ENCODE peak calls at places on chromosomes 16 and 17, in seven cellular contexts. One of them, this sample, is unnamed.

GRCh38 chr16:1512174-1512573 is 19.0 kb downstream of the TELO2 start:
- DNase-seq in stomach: no peak
- DNase-seq in transverse colon: no peak
- DNase-seq in A549: no peak
- DNase-seq in ovary: no peak
- DNase-seq in suprapubic skin: no peak
- DNase-seq in tibial nerve: no peak
- DNase-seq in this sample: no peak

GRCh38 chr17:79912552-79913330 is 73.5 kb upstream of the CBX4 start:
- DNase-seq in stomach: no peak
- DNase-seq in transverse colon: no peak
- DNase-seq in A549: no peak
- DNase-seq in ovary: no peak
- DNase-seq in suprapubic skin: no peak
- DNase-seq in tibial nerve: no peak
- DNase-seq in this sample: peak; percentile 36

GRCh38 chr17:63820963-63821561 is 6.2 kb upstream of the PSMC5 start:
- DNase-seq in stomach: no peak
- DNase-seq in transverse colon: no peak
- DNase-seq in A549: no peak
- DNase-seq in ovary: no peak
- DNase-seq in suprapubic skin: no peak
- DNase-seq in tibial nerve: no peak
- DNase-seq in this sample: no peak

GRCh38 chr16:81190667-81191066 is 47.8 kb upstream of the BCO1 start:
- DNase-seq in stomach: no peak
- DNase-seq in transverse colon: no peak
- DNase-seq in A549: peak; percentile 52
- DNase-seq in ovary: no peak
- DNase-seq in suprapubic skin: no peak
- DNase-seq in tibial nerve: no peak
- DNase-seq in this sample: no peak

GRCh38 chr17:72104164-72104862 is 16.5 kb upstream of the SOX9 start:
- DNase-seq in stomach: no peak
- DNase-seq in transverse colon: no peak
- DNase-seq in A549: no peak
- DNase-seq in ovary: no peak
- DNase-seq in suprapubic skin: no peak
- DNase-seq in tibial nerve: no peak
- DNase-seq in this sample: no peak

GRCh38 chr17:56440391-56440790 is 153.1 kb upstream of the NOG start:
- DNase-seq in stomach: no peak
- DNase-seq in transverse colon: no peak
- DNase-seq in A549: peak; percentile 16
- DNase-seq in ovary: no peak
- DNase-seq in suprapubic skin: no peak
- DNase-seq in tibial nerve: no peak
- DNase-seq in this sample: no peak

GRCh38 chr16:22123759-22124490 is 31.6 kb downstream of the VWA3A start:
- DNase-seq in stomach: no peak
- DNase-seq in transverse colon: no peak
- DNase-seq in A549: peak; percentile 15
- DNase-seq in ovary: no peak
- DNase-seq in suprapubic skin: no peak
- DNase-seq in tibial nerve: no peak
- DNase-seq in this sample: no peak

GRCh38 chr16:12201216-12201615 is 224.7 kb downstream of the SNX29 start:
- DNase-seq in stomach: no peak
- DNase-seq in transverse colon: no peak
- DNase-seq in A549: no peak
- DNase-seq in ovary: no peak
- DNase-seq in suprapubic skin: no peak
- DNase-seq in tibial nerve: no peak
- DNase-seq in this sample: no peak

GRCh38 chr16:11456741-11457140 is 111.5 kb downstream of the RMI2 start:
- DNase-seq in stomach: no peak
- DNase-seq in transverse colon: no peak
- DNase-seq in A549: no peak
- DNase-seq in ovary: no peak
- DNase-seq in suprapubic skin: no peak
- DNase-seq in tibial nerve: no peak
- DNase-seq in this sample: no peak

GRCh38 chr17:69949931-69950330 is 125.1 kb upstream of the KCNJ16 start:
- DNase-seq in stomach: no peak
- DNase-seq in transverse colon: no peak
- DNase-seq in A549: no peak
- DNase-seq in ovary: no peak
- DNase-seq in suprapubic skin: no peak
- DNase-seq in tibial nerve: no peak
- DNase-seq in this sample: no peak

GRCh38 chr16:77385481-77385880 is 49.4 kb downstream of the ADAMTS18 start:
- DNase-seq in stomach: no peak
- DNase-seq in transverse colon: no peak
- DNase-seq in A549: no peak
- DNase-seq in ovary: no peak
- DNase-seq in suprapubic skin: no peak
- DNase-seq in tibial nerve: no peak
- DNase-seq in this sample: no peak

DNA sequence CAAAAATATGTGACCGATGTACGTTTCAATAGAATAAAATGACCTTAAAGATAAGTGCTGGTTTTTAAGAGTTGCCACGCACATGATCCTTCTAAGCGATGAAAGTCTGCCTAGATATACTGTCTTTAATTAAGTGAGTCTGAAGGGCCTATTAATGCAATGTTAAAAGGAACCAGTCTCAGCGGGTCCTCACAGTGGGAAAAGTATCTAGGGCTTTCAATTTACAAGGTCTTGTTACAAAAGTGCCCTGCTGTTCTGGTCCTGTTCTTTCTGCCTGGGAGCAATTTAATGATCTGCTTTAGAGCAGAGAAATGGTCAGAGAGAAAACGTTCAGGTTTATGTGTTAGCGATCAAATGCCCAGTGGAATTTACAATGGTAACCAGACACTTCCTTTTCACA is 864.0 kb downstream of the KCNJ2 start:
- DNase-seq in stomach: no peak
- DNase-seq in transverse colon: no peak
- DNase-seq in A549: no peak
- DNase-seq in ovary: no peak
- DNase-seq in suprapubic skin: no peak
- DNase-seq in tibial nerve: no peak
- DNase-seq in this sample: no peak
- TF ChIP-seq EP300 in stomach: no peak
- TF ChIP-seq EP300 in transverse colon: no peak
- TF ChIP-seq EP300 in A549: no peak
- TF ChIP-seq EP300 in ovary: no peak
- TF ChIP-seq EP300 in suprapubic skin: no peak
- TF ChIP-seq EP300 in tibial nerve: no peak
- TF ChIP-seq EP300 in this sample: no peak

DNA sequence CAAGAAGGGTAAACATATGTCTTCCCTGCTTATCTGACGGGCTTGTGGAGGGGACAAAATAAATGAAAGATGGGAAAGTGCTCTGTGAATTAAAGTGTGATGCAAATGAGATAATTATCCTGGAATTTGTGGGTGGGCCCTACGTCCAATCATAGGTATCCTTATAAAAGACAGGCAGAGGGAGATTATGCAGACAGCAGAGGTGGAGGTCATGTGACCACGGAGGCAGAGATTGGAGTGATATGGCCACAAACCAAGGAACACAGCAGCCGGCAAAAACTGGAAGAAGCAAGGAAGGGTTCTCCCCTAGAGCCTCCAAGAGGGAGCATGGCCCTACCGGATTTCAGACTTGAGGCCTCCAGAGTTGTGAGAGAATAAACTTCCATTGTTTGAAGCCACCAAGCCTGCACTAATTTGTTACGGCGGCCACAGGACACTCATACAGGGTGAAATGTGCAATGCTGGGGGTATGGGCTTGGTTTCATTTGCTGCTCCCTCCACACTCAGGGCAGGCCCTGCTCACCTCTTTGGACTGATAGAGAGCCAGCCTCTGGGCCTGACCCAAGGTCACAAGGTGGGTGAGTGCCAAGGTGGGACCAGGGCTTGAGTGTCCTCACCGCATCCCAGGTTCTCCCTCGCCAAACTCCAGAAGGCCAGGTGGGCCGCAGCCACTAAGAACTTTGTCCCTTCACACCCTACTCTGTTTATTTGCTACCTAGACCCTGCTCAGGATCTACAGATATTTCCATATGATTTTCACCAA is 149.7 kb upstream of the TNRC6C start:
- DNase-seq in stomach: no peak
- DNase-seq in transverse colon: no peak
- DNase-seq in A549: no peak
- DNase-seq in ovary: no peak
- DNase-seq in suprapubic skin: no peak
- DNase-seq in tibial nerve: no peak
- DNase-seq in this sample: no peak
- TF ChIP-seq EP300 in stomach: no peak
- TF ChIP-seq EP300 in transverse colon: no peak
- TF ChIP-seq EP300 in A549: no peak
- TF ChIP-seq EP300 in ovary: no peak
- TF ChIP-seq EP300 in suprapubic skin: no peak
- TF ChIP-seq EP300 in tibial nerve: no peak
- TF ChIP-seq EP300 in this sample: no peak

GRCh38 chr16:27791404-27791719 is 241.4 kb downstream of the KATNIP start:
- DNase-seq in stomach: no peak
- DNase-seq in transverse colon: no peak
- DNase-seq in A549: no peak
- DNase-seq in ovary: no peak
- DNase-seq in suprapubic skin: no peak
- DNase-seq in tibial nerve: no peak
- DNase-seq in this sample: no peak
- TF ChIP-seq EP300 in stomach: no peak
- TF ChIP-seq EP300 in transverse colon: no peak
- TF ChIP-seq EP300 in A549: no peak
- TF ChIP-seq EP300 in ovary: no peak
- TF ChIP-seq EP300 in suprapubic skin: no peak
- TF ChIP-seq EP300 in tibial nerve: no peak
- TF ChIP-seq EP300 in this sample: no peak

GRCh38 chr17:2070241-2071023 is 15.5 kb downstream of the HIC1 start:
- DNase-seq in stomach: no peak
- DNase-seq in transverse colon: no peak
- DNase-seq in A549: no peak
- DNase-seq in ovary: no peak
- DNase-seq in suprapubic skin: no peak
- DNase-seq in tibial nerve: no peak
- DNase-seq in this sample: no peak

GRCh38 chr17:2068589-2069051 is 13.7 kb downstream of the HIC1 start:
- DNase-seq in stomach: no peak
- DNase-seq in transverse colon: no peak
- DNase-seq in A549: no peak
- DNase-seq in ovary: no peak
- DNase-seq in suprapubic skin: no peak
- DNase-seq in tibial nerve: no peak
- DNase-seq in this sample: no peak

GRCh38 chr17:2071024-2071385 is 16.1 kb downstream of the HIC1 start:
- DNase-seq in stomach: no peak
- DNase-seq in transverse colon: no peak
- DNase-seq in A549: no peak
- DNase-seq in ovary: no peak
- DNase-seq in suprapubic skin: no peak
- DNase-seq in tibial nerve: no peak
- DNase-seq in this sample: no peak

GRCh38 chr17:2074919-2075318 is 20.0 kb downstream of the HIC1 start:
- DNase-seq in stomach: no peak
- DNase-seq in transverse colon: no peak
- DNase-seq in A549: no peak
- DNase-seq in ovary: no peak
- DNase-seq in suprapubic skin: no peak
- DNase-seq in tibial nerve: no peak
- DNase-seq in this sample: peak; percentile 58

DNA sequence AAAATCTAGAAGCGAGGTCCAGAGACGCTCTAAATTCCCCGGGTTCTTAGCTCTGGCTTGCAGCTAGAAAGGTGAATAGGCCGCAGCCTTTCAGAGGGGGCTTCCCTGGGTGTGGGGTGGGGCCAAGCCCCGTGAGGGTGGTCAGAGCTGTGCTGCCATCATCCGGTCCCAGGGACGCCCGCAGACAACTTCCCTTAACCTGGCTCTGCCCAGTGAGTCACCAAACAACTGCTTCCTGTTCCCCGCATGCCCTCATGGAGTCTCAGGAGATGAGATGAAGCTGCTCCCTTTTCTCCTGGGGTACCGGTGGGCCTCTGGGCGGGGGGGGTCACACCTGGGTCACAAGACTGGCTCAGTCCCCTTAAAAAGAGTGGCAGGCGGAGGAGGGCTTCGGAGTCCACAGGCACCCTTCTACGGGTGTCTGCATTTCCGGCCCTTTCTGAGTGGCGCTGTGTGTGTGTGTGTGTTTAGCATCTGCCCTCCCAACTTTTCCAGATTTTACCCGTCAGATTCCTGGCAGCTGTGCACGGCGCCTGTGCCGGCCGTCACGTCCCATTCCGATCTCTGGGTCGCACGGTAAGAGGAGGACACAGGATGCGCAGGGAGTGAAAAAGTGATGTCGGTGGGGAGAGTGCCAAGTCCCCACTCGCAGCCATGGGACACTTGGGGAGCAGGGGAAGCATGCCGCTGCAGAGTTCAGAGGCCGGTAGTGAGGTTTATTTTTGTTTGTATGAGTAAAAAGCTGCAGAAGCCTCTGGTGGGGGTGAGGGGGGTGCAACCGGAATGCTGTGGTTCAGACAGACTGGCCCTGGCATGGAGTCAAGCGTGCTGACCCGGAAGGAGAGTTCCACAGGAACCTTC is 16.7 kb downstream of the HIC1 start:
- DNase-seq in stomach: no peak
- DNase-seq in transverse colon: peak; percentile 40
- DNase-seq in A549: no peak
- DNase-seq in ovary: peak; percentile 64
- DNase-seq in suprapubic skin: no peak
- DNase-seq in tibial nerve: no peak
- DNase-seq in this sample: no peak
- TF ChIP-seq EP300 in stomach: no peak
- TF ChIP-seq EP300 in transverse colon: peak; percentile 79
- TF ChIP-seq EP300 in A549: no peak
- TF ChIP-seq EP300 in ovary: peak; percentile 34
- TF ChIP-seq EP300 in suprapubic skin: no peak
- TF ChIP-seq EP300 in tibial nerve: no peak
- TF ChIP-seq EP300 in this sample: peak; percentile 79

GRCh38 chr17:36482611-36483504 is 3.6 kb upstream of the ZNHIT3 start:
- DNase-seq in stomach: peak; percentile 91
- DNase-seq in transverse colon: peak; percentile 87
- DNase-seq in A549: peak; percentile 87
- DNase-seq in ovary: peak; percentile 92
- DNase-seq in suprapubic skin: peak; percentile 87
- DNase-seq in tibial nerve: peak; percentile 70
- DNase-seq in this sample: peak; percentile 98
- TF ChIP-seq EP300 in stomach: no peak
- TF ChIP-seq EP300 in transverse colon: no peak
- TF ChIP-seq EP300 in A549: no peak
- TF ChIP-seq EP300 in ovary: no peak
- TF ChIP-seq EP300 in suprapubic skin: no peak
- TF ChIP-seq EP300 in tibial nerve: no peak
- TF ChIP-seq EP300 in this sample: no peak